ENCODE peak calls at places on chromosomes 12 and 14, in six cellular contexts. One of them, this sample, is unnamed.

GRCh38 chr14:104592292-104592672 is 12.3 kb downstream of the TMEM179 start:
- DNase-seq in HuH-7: no peak
- DNase-seq in stimulated activated CD4-positive, alpha-beta T cell treated with anti-CD3 and anti-CD28 coated beads, Interleukin-2, amount 100 ng/mL, for 48 hours: no peak
- DNase-seq in esophagus squamous epithelium: no peak
- DNase-seq in SW 1271: no peak
- DNase-seq in activated naive CD8-positive, alpha-beta T cell treated with anti-CD3 and anti-CD28 coated beads, Interleukin-2, amount 50 U/mL, for 24 hours: no peak
- DNase-seq in this sample: no peak

GRCh38 chr14:100375273-100375962 is 52.3 kb downstream of the SLC25A47 start:
- DNase-seq in esophagus squamous epithelium: peak; percentile 18
- DNase-seq in HuH-7: no peak
- DNase-seq in stimulated activated CD4-positive, alpha-beta T cell treated with anti-CD3 and anti-CD28 coated beads, Interleukin-2, amount 100 ng/mL, for 48 hours: peak; percentile 72
- DNase-seq in SW 1271: no peak
- DNase-seq in activated naive CD8-positive, alpha-beta T cell treated with anti-CD3 and anti-CD28 coated beads, Interleukin-2, amount 50 U/mL, for 24 hours: peak; percentile 86
- DNase-seq in this sample: peak; percentile 97

GRCh38 chr12:104207416-104207941 is 8.1 kb upstream of the TXNRD1 start:
- DNase-seq in SW 1271: no peak
- DNase-seq in stimulated activated CD4-positive, alpha-beta T cell treated with anti-CD3 and anti-CD28 coated beads, Interleukin-2, amount 100 ng/mL, for 48 hours: no peak
- DNase-seq in activated naive CD8-positive, alpha-beta T cell treated with anti-CD3 and anti-CD28 coated beads, Interleukin-2, amount 50 U/mL, for 24 hours: no peak
- DNase-seq in HuH-7: no peak
- DNase-seq in esophagus squamous epithelium: no peak
- DNase-seq in this sample: no peak

GRCh38 chr14:90093942-90094595 is 32.3 kb downstream of the KCNK13 start:
- DNase-seq in activated naive CD8-positive, alpha-beta T cell treated with anti-CD3 and anti-CD28 coated beads, Interleukin-2, amount 50 U/mL, for 24 hours: no peak
- DNase-seq in esophagus squamous epithelium: no peak
- DNase-seq in HuH-7: no peak
- DNase-seq in SW 1271: no peak
- DNase-seq in stimulated activated CD4-positive, alpha-beta T cell treated with anti-CD3 and anti-CD28 coated beads, Interleukin-2, amount 100 ng/mL, for 48 hours: no peak
- DNase-seq in this sample: no peak

GRCh38 chr12:91346827-91347226 is 164.2 kb upstream of the DCN start:
- DNase-seq in activated naive CD8-positive, alpha-beta T cell treated with anti-CD3 and anti-CD28 coated beads, Interleukin-2, amount 50 U/mL, for 24 hours: no peak
- DNase-seq in SW 1271: no peak
- DNase-seq in stimulated activated CD4-positive, alpha-beta T cell treated with anti-CD3 and anti-CD28 coated beads, Interleukin-2, amount 100 ng/mL, for 48 hours: no peak
- DNase-seq in HuH-7: no peak
- DNase-seq in esophagus squamous epithelium: no peak
- DNase-seq in this sample: no peak

GRCh38 chr14:96501746-96502620 is at the start of gene PAPOLA:
- DNase-seq in HuH-7: peak; percentile 81
- DNase-seq in esophagus squamous epithelium: peak; percentile 58
- DNase-seq in SW 1271: peak; percentile 62
- DNase-seq in stimulated activated CD4-positive, alpha-beta T cell treated with anti-CD3 and anti-CD28 coated beads, Interleukin-2, amount 100 ng/mL, for 48 hours: peak; percentile 88
- DNase-seq in activated naive CD8-positive, alpha-beta T cell treated with anti-CD3 and anti-CD28 coated beads, Interleukin-2, amount 50 U/mL, for 24 hours: peak; percentile 96
- DNase-seq in this sample: peak; percentile 95

GRCh38 chr12:130463818-130464663 is 126.4 kb downstream of the PIWIL1 start:
- DNase-seq in activated naive CD8-positive, alpha-beta T cell treated with anti-CD3 and anti-CD28 coated beads, Interleukin-2, amount 50 U/mL, for 24 hours: no peak
- DNase-seq in stimulated activated CD4-positive, alpha-beta T cell treated with anti-CD3 and anti-CD28 coated beads, Interleukin-2, amount 100 ng/mL, for 48 hours: no peak
- DNase-seq in HuH-7: no peak
- DNase-seq in SW 1271: no peak
- DNase-seq in esophagus squamous epithelium: no peak
- DNase-seq in this sample: peak; percentile 23

GRCh38 chr12:76697849-76698248 is 66.1 kb upstream of the ZDHHC17 start:
- DNase-seq in activated naive CD8-positive, alpha-beta T cell treated with anti-CD3 and anti-CD28 coated beads, Interleukin-2, amount 50 U/mL, for 24 hours: no peak
- DNase-seq in HuH-7: no peak
- DNase-seq in SW 1271: no peak
- DNase-seq in stimulated activated CD4-positive, alpha-beta T cell treated with anti-CD3 and anti-CD28 coated beads, Interleukin-2, amount 100 ng/mL, for 48 hours: no peak
- DNase-seq in esophagus squamous epithelium: no peak
- DNase-seq in this sample: no peak

GRCh38 chr14:32980887-32981501 is 42.3 kb downstream of the NPAS3 start:
- DNase-seq in SW 1271: no peak
- DNase-seq in stimulated activated CD4-positive, alpha-beta T cell treated with anti-CD3 and anti-CD28 coated beads, Interleukin-2, amount 100 ng/mL, for 48 hours: no peak
- DNase-seq in esophagus squamous epithelium: no peak
- DNase-seq in HuH-7: no peak
- DNase-seq in activated naive CD8-positive, alpha-beta T cell treated with anti-CD3 and anti-CD28 coated beads, Interleukin-2, amount 50 U/mL, for 24 hours: no peak
- DNase-seq in this sample: no peak

GRCh38 chr14:22391908-22392307 is 197.1 kb downstream of the DAD1 start:
- DNase-seq in esophagus squamous epithelium: no peak
- DNase-seq in SW 1271: no peak
- DNase-seq in activated naive CD8-positive, alpha-beta T cell treated with anti-CD3 and anti-CD28 coated beads, Interleukin-2, amount 50 U/mL, for 24 hours: peak; percentile 2
- DNase-seq in stimulated activated CD4-positive, alpha-beta T cell treated with anti-CD3 and anti-CD28 coated beads, Interleukin-2, amount 100 ng/mL, for 48 hours: no peak
- DNase-seq in HuH-7: peak; percentile 26
- DNase-seq in this sample: peak; percentile 85